ENCODE peak calls at places on chromosomes 16 and 17, in four cellular contexts. M is neural crest cell, R is MCF 10A, H is progenitor cell of endocrine pancreas. N is an unnamed sample.

GRCh38 chr17:70024253-70024652 is 50.8 kb upstream of the KCNJ16 start:
- DNase-seq in M (no peak), R (no peak), H (no peak), N (no peak)

GRCh38 chr16:83354015-83354414 is 453.8 kb upstream of the HSBP1 start:
- DNase-seq in M (no peak), R (no peak), H (no peak), N (peak)

GRCh38 chr16:9128346-9129342 is 37.2 kb downstream of the HAPSTR1 start:
- DNase-seq in M (no peak), R (no peak), H (no peak), N (no peak)

GRCh38 chr17:79925242-79925957 is 86.2 kb upstream of the CBX4 start:
- DNase-seq in M (no peak), R (peak), H (no peak), N (peak)

GRCh38 chr16:87855852-87856715 is 13.2 kb downstream of the SLC7A5 start:
- DNase-seq in M (no peak), R (no peak), H (no peak), N (peak)

GRCh38 chr17:9668532-9668931 is 23.2 kb downstream of the USP43 start:
- DNase-seq in M (no peak), R (peak), H (no peak), N (no peak)

GRCh38 chr16:68902376-68903345 is 59.3 kb downstream of the TANGO6 start:
- DNase-seq in M (peak), R (peak), H (peak), N (peak)

GRCh38 chr17:65707780-65708179 is 146.3 kb upstream of the AXIN2 start:
- DNase-seq in M (no peak), R (no peak), H (no peak), N (no peak)

GRCh38 chr16:49492090-49492801 is 118.6 kb downstream of the C16orf78 start:
- DNase-seq in M (peak), R (peak), H (peak), N (peak)

GRCh38 chr17:57874434-57875108 is 24.7 kb upstream of the MRPS23 start:
- DNase-seq in M (peak), R (peak), H (no peak), N (no peak)

GRCh38 chr17:44581868-44582267 is 24.6 kb downstream of the FZD2 start:
- DNase-seq in M (no peak), R (peak), H (no peak), N (no peak)

GRCh38 chr16:58421029-58421428 is 28.8 kb downstream of the GINS3 start:
- DNase-seq in M (no peak), R (no peak), H (no peak), N (no peak)

GRCh38 chr17:53454337-53454736 is 368.4 kb upstream of the KIF2B start:
- DNase-seq in M (no peak), R (no peak), H (no peak), N (no peak)

GRCh38 chr16:16095646-16096045 is 127.6 kb downstream of the ABCC6 start:
- DNase-seq in M (no peak), R (peak), H (no peak), N (no peak)

GRCh38 chr17:34628883-34629282 is 49.5 kb downstream of the TMEM132E start:
- DNase-seq in M (no peak), R (no peak), H (no peak), N (no peak)

GRCh38 chr17:7969434-7969833 is 33.0 kb upstream of the GUCY2D start:
- DNase-seq in M (no peak), R (peak), H (no peak), N (no peak)

GRCh38 chr17:45324336-45324735 is 7.5 kb upstream of the MAP3K14 start:
- DNase-seq in M (no peak), R (no peak), H (no peak), N (no peak)

GRCh38 chr17:48181653-48182052 is 74.1 kb downstream of the SNX11 start:
- DNase-seq in M (no peak), R (peak), H (no peak), N (no peak)

GRCh38 chr16:54657709-54658102 is 273.0 kb upstream of the IRX5 start:
- DNase-seq in M (no peak), R (no peak), H (no peak), N (no peak)

DNA sequence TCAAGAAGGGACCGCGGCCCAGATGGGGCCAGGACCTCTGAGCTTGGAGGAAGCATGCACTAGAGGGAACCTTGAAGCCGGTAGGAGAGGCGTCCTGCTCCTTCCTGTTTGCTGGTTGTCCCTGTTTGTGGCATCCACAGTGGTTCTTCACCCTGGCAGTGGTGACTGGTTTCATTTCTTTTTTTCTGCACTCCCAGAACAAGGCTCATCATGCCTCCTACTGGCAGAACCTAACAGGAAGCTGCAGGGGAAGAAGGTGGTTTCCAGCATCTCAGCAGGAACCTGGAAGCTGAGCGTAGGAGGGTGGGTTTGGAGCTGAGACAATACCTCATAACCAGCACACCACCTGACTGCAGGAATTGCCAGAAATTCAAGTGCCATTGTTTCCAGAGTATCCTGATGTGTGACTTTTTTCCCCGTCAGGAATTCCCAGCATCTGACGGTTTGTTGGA is 5.8 kb downstream of the TMEM231 start:
- DNase-seq in M (no peak), R (peak), H (no peak), N (no peak)
- TF ChIP-seq CTCF in M (peak), R (peak), H (peak), N (peak)

GRCh38 chr17:61106354-61106753 is 293.3 kb upstream of the TBX2 start:
- DNase-seq in M (no peak), R (no peak), H (no peak), N (no peak)
- TF ChIP-seq CTCF in M (no peak), R (no peak), H (no peak), N (no peak)

DNA sequence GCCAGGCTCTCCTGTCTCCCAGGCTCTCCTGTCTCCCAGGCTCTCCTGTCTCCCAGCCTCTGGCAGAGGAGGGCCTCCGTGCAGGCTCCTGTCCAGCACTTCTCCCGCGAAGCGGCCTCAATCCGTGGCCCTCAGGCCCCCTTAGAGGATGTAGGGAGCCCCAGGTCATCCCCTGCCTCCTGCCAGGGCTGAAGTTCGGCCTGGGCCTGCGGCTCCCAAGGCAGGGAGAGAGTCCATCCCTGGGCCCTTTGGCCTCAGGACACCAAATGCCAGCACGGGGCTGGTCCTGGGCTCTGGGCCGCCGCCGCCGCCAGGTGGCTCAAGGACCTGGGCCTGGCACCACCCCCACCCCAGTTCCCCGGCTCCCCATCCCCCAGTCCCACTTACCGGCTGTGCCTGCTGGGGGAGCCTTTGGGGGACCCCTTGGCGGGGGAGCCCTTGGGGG is 370 bp downstream of the EVPL start:
- DNase-seq in M (no peak), R (peak), H (no peak), N (peak)
- TF ChIP-seq CTCF in M (no peak), R (peak), H (no peak), N (peak)

GRCh38 chr17:17943281-17943984 is 28.8 kb downstream of the TOM1L2 start:
- DNase-seq in M (no peak), R (no peak), H (no peak), N (no peak)
- TF ChIP-seq CTCF in M (no peak), R (no peak), H (no peak), N (peak)

DNA sequence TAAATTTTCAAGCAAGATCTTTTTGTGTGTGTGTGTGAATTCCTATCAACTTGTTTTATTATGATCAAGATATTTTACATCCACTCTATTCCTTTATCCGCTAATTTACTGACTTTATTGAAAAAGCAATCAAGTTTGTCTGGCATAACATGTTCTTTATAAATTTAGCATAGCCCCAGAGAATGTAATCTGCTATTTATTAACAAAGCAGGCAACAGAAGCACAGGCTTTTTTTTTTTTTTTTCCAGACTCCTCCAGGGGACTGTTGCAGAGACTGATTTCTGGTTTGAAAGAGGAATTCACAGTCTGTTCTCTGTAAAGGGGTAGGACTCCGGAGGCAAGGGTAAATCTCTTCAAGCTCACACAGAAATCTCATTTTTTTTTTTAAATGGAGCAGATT is 1386.4 kb upstream of the CDH8 start:
- DNase-seq in M (no peak), R (no peak), H (no peak), N (no peak)
- TF ChIP-seq CTCF in M (no peak), R (no peak), H (no peak), N (no peak)

DNA sequence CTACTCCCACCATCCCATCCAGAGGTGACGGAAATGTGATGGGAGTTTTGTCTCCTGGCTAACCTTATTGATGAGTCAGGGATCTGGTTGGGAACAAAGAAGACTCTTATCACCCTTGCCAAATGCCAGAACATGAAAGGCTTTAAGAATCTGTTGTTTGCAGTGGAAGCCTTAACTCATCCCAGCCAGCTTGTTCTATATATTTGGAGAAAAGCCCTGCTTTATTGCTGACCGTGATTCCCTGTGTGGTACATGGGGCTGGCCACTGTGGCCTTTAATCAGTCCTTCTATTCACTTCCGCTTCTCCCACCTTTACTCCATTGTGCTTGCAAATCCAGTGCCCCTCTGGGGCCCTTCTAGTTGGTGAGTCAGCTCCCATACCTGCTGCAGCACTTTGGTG is 156.6 kb downstream of the PHKB start:
- DNase-seq in M (no peak), R (no peak), H (no peak), N (no peak)
- TF ChIP-seq CTCF in M (no peak), R (no peak), H (no peak), N (no peak)

GRCh38 chr17:41329279-41329925 is 13.9 kb upstream of the KRTAP17-1 start:
- DNase-seq in M (peak), R (peak), H (peak), N (peak)
- TF ChIP-seq CTCF in M (peak), R (peak), H (peak), N (peak)

GRCh38 chr16:75603241-75603640 is 19.8 kb downstream of the ADAT1 start:
- DNase-seq in M (no peak), R (no peak), H (no peak), N (no peak)
- TF ChIP-seq CTCF in M (no peak), R (no peak), H (no peak), N (no peak)

N was measured in thyroid gland.